ENCODE peak calls at places on chromosomes 5 and 9, in nine cellular contexts. One of them, this sample, is unnamed.

GRCh38 chr9:136403538-136403914 is 3.6 kb upstream of the SNAPC4 start:
- DNase-seq in transverse colon: no peak
- DNase-seq in GM23338: no peak
- DNase-seq in K562: no peak
- DNase-seq in SK-N-SH: no peak
- DNase-seq in stomach: no peak
- DNase-seq in breast epithelium: no peak
- DNase-seq in prostate gland: no peak
- DNase-seq in H1: no peak
- DNase-seq in this sample: peak; percentile 86

GRCh38 chr5:98768160-98769005 is 5.1 kb upstream of the RGMB start:
- DNase-seq in transverse colon: peak; percentile 61
- DNase-seq in GM23338: peak; percentile 93
- DNase-seq in K562: peak; percentile 44
- DNase-seq in SK-N-SH: peak; percentile 73
- DNase-seq in stomach: peak; percentile 37
- DNase-seq in breast epithelium: no peak
- DNase-seq in prostate gland: no peak
- DNase-seq in H1: peak; percentile 70
- DNase-seq in this sample: peak; percentile 79

GRCh38 chr9:88535932-88536324 is 950 bp downstream of the NXNL2 start:
- DNase-seq in transverse colon: no peak
- DNase-seq in GM23338: peak; percentile 48
- DNase-seq in K562: no peak
- DNase-seq in SK-N-SH: no peak
- DNase-seq in stomach: no peak
- DNase-seq in breast epithelium: peak; percentile 57
- DNase-seq in prostate gland: no peak
- DNase-seq in H1: no peak
- DNase-seq in this sample: peak; percentile 72

GRCh38 chr9:33619666-33620404 is 95.8 kb downstream of the ANKRD18B start:
- DNase-seq in transverse colon: no peak
- DNase-seq in GM23338: peak; percentile 54
- DNase-seq in K562: peak; percentile 44
- DNase-seq in SK-N-SH: no peak
- DNase-seq in stomach: no peak
- DNase-seq in breast epithelium: no peak
- DNase-seq in prostate gland: no peak
- DNase-seq in H1: no peak
- DNase-seq in this sample: no peak

GRCh38 chr9:129350143-129350935 is 172.3 kb upstream of the IER5L start:
- DNase-seq in transverse colon: no peak
- DNase-seq in GM23338: no peak
- DNase-seq in K562: no peak
- DNase-seq in SK-N-SH: no peak
- DNase-seq in stomach: no peak
- DNase-seq in breast epithelium: no peak
- DNase-seq in prostate gland: no peak
- DNase-seq in H1: no peak
- DNase-seq in this sample: no peak

GRCh38 chr9:113302792-113303418 is at the start of gene RNF183:
- DNase-seq in transverse colon: peak; percentile 32
- DNase-seq in GM23338: peak; percentile 37
- DNase-seq in K562: no peak
- DNase-seq in SK-N-SH: no peak
- DNase-seq in stomach: peak; percentile 65
- DNase-seq in breast epithelium: no peak
- DNase-seq in prostate gland: no peak
- DNase-seq in H1: no peak
- DNase-seq in this sample: no peak

GRCh38 chr5:15938961-15939360 is 240.6 kb downstream of the MARCHF11 start:
- DNase-seq in transverse colon: no peak
- DNase-seq in GM23338: no peak
- DNase-seq in K562: no peak
- DNase-seq in SK-N-SH: no peak
- DNase-seq in stomach: no peak
- DNase-seq in breast epithelium: no peak
- DNase-seq in prostate gland: no peak
- DNase-seq in H1: no peak
- DNase-seq in this sample: no peak

GRCh38 chr9:133773889-133774655 is 35.9 kb upstream of the SARDH start:
- DNase-seq in transverse colon: no peak
- DNase-seq in GM23338: no peak
- DNase-seq in K562: no peak
- DNase-seq in SK-N-SH: peak; percentile 85
- DNase-seq in stomach: no peak
- DNase-seq in breast epithelium: peak; percentile 24
- DNase-seq in prostate gland: no peak
- DNase-seq in H1: no peak
- DNase-seq in this sample: peak; percentile 49

GRCh38 chr9:79185866-79186265 is 385.9 kb upstream of the TLE4 start:
- DNase-seq in transverse colon: no peak
- DNase-seq in GM23338: no peak
- DNase-seq in K562: no peak
- DNase-seq in SK-N-SH: no peak
- DNase-seq in stomach: no peak
- DNase-seq in breast epithelium: no peak
- DNase-seq in prostate gland: no peak
- DNase-seq in H1: no peak
- DNase-seq in this sample: no peak

GRCh38 chr5:121559832-121560231 is 291.9 kb upstream of the FTMT start:
- DNase-seq in transverse colon: no peak
- DNase-seq in GM23338: no peak
- DNase-seq in K562: no peak
- DNase-seq in SK-N-SH: no peak
- DNase-seq in stomach: no peak
- DNase-seq in breast epithelium: no peak
- DNase-seq in prostate gland: no peak
- DNase-seq in H1: no peak
- DNase-seq in this sample: no peak

GRCh38 chr5:78221964-78222451 is 72.5 kb downstream of the AP3B1 start:
- DNase-seq in transverse colon: peak; percentile 15
- DNase-seq in GM23338: peak; percentile 47
- DNase-seq in K562: peak; percentile 25
- DNase-seq in SK-N-SH: no peak
- DNase-seq in stomach: no peak
- DNase-seq in breast epithelium: no peak
- DNase-seq in prostate gland: no peak
- DNase-seq in H1: peak; percentile 27
- DNase-seq in this sample: peak; percentile 76

GRCh38 chr5:92687793-92688467 is 893.1 kb downstream of the NR2F1-AS1 start:
- DNase-seq in transverse colon: no peak
- DNase-seq in GM23338: peak; percentile 41
- DNase-seq in K562: no peak
- DNase-seq in SK-N-SH: peak; percentile 66
- DNase-seq in stomach: no peak
- DNase-seq in breast epithelium: no peak
- DNase-seq in prostate gland: no peak
- DNase-seq in H1: peak; percentile 3
- DNase-seq in this sample: no peak

GRCh38 chr5:148635321-148636083 is 18.8 kb downstream of the HTR4 start:
- DNase-seq in transverse colon: no peak
- DNase-seq in GM23338: no peak
- DNase-seq in K562: no peak
- DNase-seq in SK-N-SH: peak; percentile 62
- DNase-seq in stomach: no peak
- DNase-seq in breast epithelium: no peak
- DNase-seq in prostate gland: no peak
- DNase-seq in H1: no peak
- DNase-seq in this sample: no peak

GRCh38 chr5:148639081-148639480 is 15.2 kb downstream of the HTR4 start:
- DNase-seq in transverse colon: no peak
- DNase-seq in GM23338: no peak
- DNase-seq in K562: peak; percentile 97
- DNase-seq in SK-N-SH: no peak
- DNase-seq in stomach: no peak
- DNase-seq in breast epithelium: no peak
- DNase-seq in prostate gland: no peak
- DNase-seq in H1: no peak
- DNase-seq in this sample: no peak

GRCh38 chr5:148632280-148632679 is 22.0 kb downstream of the HTR4 start:
- DNase-seq in transverse colon: no peak
- DNase-seq in GM23338: no peak
- DNase-seq in K562: no peak
- DNase-seq in SK-N-SH: no peak
- DNase-seq in stomach: no peak
- DNase-seq in breast epithelium: no peak
- DNase-seq in prostate gland: no peak
- DNase-seq in H1: no peak
- DNase-seq in this sample: no peak

GRCh38 chr5:148632978-148633377 is 21.3 kb downstream of the HTR4 start:
- DNase-seq in transverse colon: peak; percentile 21
- DNase-seq in GM23338: no peak
- DNase-seq in K562: no peak
- DNase-seq in SK-N-SH: no peak
- DNase-seq in stomach: no peak
- DNase-seq in breast epithelium: no peak
- DNase-seq in prostate gland: no peak
- DNase-seq in H1: no peak
- DNase-seq in this sample: no peak

DNA sequence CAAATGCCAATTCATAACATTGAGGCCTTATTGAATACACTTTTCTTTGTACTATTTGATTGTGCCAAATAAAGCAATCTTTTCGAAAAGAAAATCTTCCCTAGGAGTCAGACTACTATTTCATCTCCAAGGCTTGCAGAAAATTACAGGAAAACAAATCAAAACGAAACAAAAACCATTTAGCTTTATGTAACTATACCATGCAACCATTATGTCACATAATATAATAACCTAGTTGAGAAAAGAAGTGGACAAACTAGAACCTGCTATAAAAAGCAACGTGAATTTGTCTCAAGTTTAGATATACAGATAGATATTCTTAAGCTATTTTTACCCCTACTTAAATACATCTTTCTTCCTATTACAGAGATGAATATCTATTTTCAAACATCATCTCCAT is 18.0 kb downstream of the HTR4 start:
- DNase-seq in transverse colon: no peak
- DNase-seq in GM23338: no peak
- DNase-seq in K562: no peak
- DNase-seq in SK-N-SH: no peak
- DNase-seq in stomach: no peak
- DNase-seq in breast epithelium: no peak
- DNase-seq in prostate gland: no peak
- DNase-seq in H1: no peak
- DNase-seq in this sample: no peak
- TF ChIP-seq POLR2AphosphoS5 in transverse colon: no peak
- TF ChIP-seq POLR2AphosphoS5 in GM23338: no peak
- TF ChIP-seq POLR2AphosphoS5 in K562: no peak
- TF ChIP-seq POLR2AphosphoS5 in SK-N-SH: no peak
- TF ChIP-seq POLR2AphosphoS5 in stomach: no peak
- TF ChIP-seq POLR2AphosphoS5 in breast epithelium: no peak
- TF ChIP-seq POLR2AphosphoS5 in prostate gland: no peak
- TF ChIP-seq POLR2AphosphoS5 in H1: no peak
- TF ChIP-seq POLR2AphosphoS5 in this sample: no peak

DNA sequence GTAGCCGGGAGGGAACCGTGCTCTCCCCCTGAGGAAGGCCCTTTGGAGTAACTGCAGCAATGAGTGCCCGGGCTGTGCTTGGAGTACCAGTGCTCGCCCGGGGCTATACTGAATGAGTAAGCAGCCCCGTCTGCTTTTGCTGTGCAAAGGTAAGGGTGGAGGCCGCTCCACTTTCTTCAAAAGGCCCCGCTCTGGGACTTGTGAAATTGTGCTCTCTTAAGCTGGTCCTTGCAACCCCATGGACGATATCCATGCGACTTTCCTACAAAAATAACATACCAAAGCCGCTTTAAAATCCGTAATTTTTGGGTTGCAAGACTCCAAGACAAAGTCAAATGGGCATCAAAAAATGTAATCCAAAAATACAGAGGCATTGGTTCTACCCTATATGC is 579 bp upstream of the TNFAIP8 start:
- DNase-seq in transverse colon: no peak
- DNase-seq in GM23338: peak; percentile 75
- DNase-seq in K562: no peak
- DNase-seq in SK-N-SH: no peak
- DNase-seq in stomach: peak; percentile 58
- DNase-seq in breast epithelium: no peak
- DNase-seq in prostate gland: no peak
- DNase-seq in H1: peak; percentile 21
- DNase-seq in this sample: peak; percentile 79
- H3K27ac ChIP-seq in transverse colon: peak overlapping the region; percentile 63
- H3K27ac ChIP-seq in GM23338: no peak overlapping the region
- H3K27ac ChIP-seq in K562: no peak overlapping the region
- H3K27ac ChIP-seq in SK-N-SH: no peak overlapping the region
- H3K27ac ChIP-seq in stomach: peak overlapping the region; percentile 86
- H3K27ac ChIP-seq in breast epithelium: peak overlapping the region; percentile 19
- H3K27ac ChIP-seq in prostate gland: peak overlapping the region; percentile 45
- H3K27ac ChIP-seq in H1: no peak overlapping the region
- H3K27ac ChIP-seq in this sample: peak overlapping the region; percentile 1

DNA sequence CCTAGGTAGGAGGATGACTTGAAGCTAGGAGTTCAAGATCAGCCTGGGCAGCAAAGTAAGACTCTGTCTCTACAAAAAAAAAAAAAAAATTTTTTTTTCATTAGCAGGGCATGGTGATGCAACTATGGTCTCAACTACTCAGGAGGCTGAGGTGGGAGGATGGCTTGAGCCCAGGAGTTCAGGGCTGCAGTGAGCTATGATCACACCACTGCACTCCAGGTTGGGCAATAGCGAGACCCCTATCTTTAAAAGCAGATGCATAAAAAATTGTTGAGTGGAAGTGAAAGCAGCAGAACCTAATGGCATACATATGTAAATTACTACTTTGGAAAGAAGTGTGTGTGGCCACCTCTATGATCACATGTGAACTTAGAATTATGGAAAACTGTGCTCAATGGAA is 56.8 kb downstream of the SIL1 start:
- DNase-seq in transverse colon: no peak
- DNase-seq in GM23338: no peak
- DNase-seq in K562: no peak
- DNase-seq in SK-N-SH: no peak
- DNase-seq in stomach: no peak
- DNase-seq in breast epithelium: no peak
- DNase-seq in prostate gland: no peak
- DNase-seq in H1: no peak
- DNase-seq in this sample: no peak
- H3K4me1 ChIP-seq in transverse colon: peaks cover 49% of the 10 kb centered on the region
- H3K4me1 ChIP-seq in GM23338: no peaks in the 10 kb centered on the region
- H3K4me1 ChIP-seq in K562: no peaks in the 10 kb centered on the region
- H3K4me1 ChIP-seq in SK-N-SH: peaks cover 14% of the 10 kb centered on the region
- H3K4me1 ChIP-seq in stomach: peaks cover 56% of the 10 kb centered on the region
- H3K4me1 ChIP-seq in breast epithelium: no peaks in the 10 kb centered on the region
- H3K4me1 ChIP-seq in prostate gland: peaks cover 13% of the 10 kb centered on the region
- H3K4me1 ChIP-seq in H1: no peaks in the 10 kb centered on the region
- H3K4me1 ChIP-seq in this sample: peaks cover 10% of the 10 kb centered on the region

DNA sequence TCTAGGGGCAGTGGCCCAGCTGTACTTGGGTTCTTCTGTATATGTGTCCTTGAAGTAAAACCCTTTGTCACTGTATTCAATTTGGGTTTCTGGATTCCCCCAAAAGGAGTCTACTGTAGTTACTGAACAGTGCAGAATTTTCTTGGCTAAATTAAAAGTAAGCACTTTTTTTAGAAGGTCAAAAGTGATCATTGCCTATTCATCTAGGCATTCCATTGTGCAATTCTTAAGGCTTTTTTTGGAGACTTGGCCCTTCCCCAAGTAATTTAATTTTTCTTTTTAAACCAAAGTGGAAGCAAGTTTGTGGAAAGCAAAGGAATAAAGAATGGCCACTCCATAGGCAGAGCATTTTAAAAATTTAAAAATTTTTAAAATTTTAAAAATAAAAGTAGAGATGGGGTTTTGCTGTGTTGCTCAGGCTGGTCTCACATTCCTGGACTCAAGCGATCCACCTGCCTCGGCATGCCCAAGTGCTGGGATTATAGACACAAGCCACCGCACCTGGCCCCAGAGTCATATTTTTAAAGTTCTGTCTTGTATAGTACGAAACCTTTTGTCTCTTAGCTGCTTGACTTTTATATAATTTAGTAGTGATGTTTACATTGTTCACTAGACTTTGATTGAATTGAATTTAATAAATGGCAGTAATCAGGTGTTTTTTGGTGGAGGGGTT is 31.2 kb downstream of the LRRTM2 start:
- DNase-seq in transverse colon: no peak
- DNase-seq in GM23338: no peak
- DNase-seq in K562: no peak
- DNase-seq in SK-N-SH: no peak
- DNase-seq in stomach: no peak
- DNase-seq in breast epithelium: no peak
- DNase-seq in prostate gland: peak; percentile 64
- DNase-seq in H1: no peak
- DNase-seq in this sample: no peak
- TF ChIP-seq POLR2AphosphoS5 in transverse colon: no peak
- TF ChIP-seq POLR2AphosphoS5 in GM23338: no peak
- TF ChIP-seq POLR2AphosphoS5 in K562: no peak
- TF ChIP-seq POLR2AphosphoS5 in SK-N-SH: no peak
- TF ChIP-seq POLR2AphosphoS5 in stomach: no peak
- TF ChIP-seq POLR2AphosphoS5 in breast epithelium: no peak
- TF ChIP-seq POLR2AphosphoS5 in prostate gland: no peak
- TF ChIP-seq POLR2AphosphoS5 in H1: no peak
- TF ChIP-seq POLR2AphosphoS5 in this sample: no peak

This sample was measured in spleen.